ENCODE peak calls at places on chromosomes 3 and 15, in five cellular contexts. R is IMR-90, N is GM12878, P is K562, K is A549. Q is an unnamed sample.

GRCh38 chr3:105538483-105538882 is 171.8 kb downstream of the ALCAM start:
- DNase-seq in R (no peak), N (no peak), P (no peak), K (no peak), Q (no peak)

GRCh38 chr15:38127306-38127731 is 125.3 kb upstream of the SPRED1 start:
- DNase-seq in R (peak), N (no peak), P (no peak), K (no peak), Q (no peak)

GRCh38 chr3:31226331-31226730 is 306.4 kb upstream of the STT3B start:
- DNase-seq in R (no peak), N (no peak), P (no peak), K (no peak), Q (no peak)

GRCh38 chr15:66285462-66286280 is 7.7 kb upstream of the DIS3L start:
- DNase-seq in R (no peak), N (no peak), P (no peak), K (no peak), Q (no peak)

GRCh38 chr15:62782100-62782791 is 260.3 kb upstream of the TPM1 start:
- DNase-seq in R (peak), N (no peak), P (peak), K (peak), Q (peak)

GRCh38 chr3:55235416-55235815 is 251.7 kb downstream of the WNT5A start:
- DNase-seq in R (peak), N (no peak), P (no peak), K (no peak), Q (no peak)

GRCh38 chr3:179907784-179908482 is 128.8 kb downstream of the PEX5L start:
- DNase-seq in R (no peak), N (no peak), P (no peak), K (no peak), Q (no peak)

GRCh38 chr15:89335289-89336041 is 841 bp upstream of the POLG start:
- DNase-seq in R (no peak), N (no peak), P (no peak), K (no peak), Q (peak)

GRCh38 chr15:51162865-51163762 is 68.4 kb upstream of the TNFAIP8L3 start:
- DNase-seq in R (peak), N (peak), P (peak), K (peak), Q (peak)

GRCh38 chr15:39202641-39203040 is 378.2 kb upstream of the THBS1 start:
- DNase-seq in R (no peak), N (no peak), P (no peak), K (no peak), Q (no peak)

GRCh38 chr3:52085883-52086282 is 29.5 kb upstream of the DUSP7 start:
- DNase-seq in R (no peak), N (no peak), P (no peak), K (no peak), Q (no peak)

GRCh38 chr3:60645801-60646200 is 605.5 kb downstream of the FHIT start:
- DNase-seq in R (no peak), N (no peak), P (no peak), K (no peak), Q (no peak)

GRCh38 chr15:37888356-37888755 is 46.1 kb upstream of the TMCO5A start:
- DNase-seq in R (peak), N (no peak), P (no peak), K (no peak), Q (no peak)

GRCh38 chr3:14298442-14298841 is 104.0 kb upstream of the SLC6A6 start:
- DNase-seq in R (no peak), N (no peak), P (no peak), K (no peak), Q (no peak)

GRCh38 chr3:13014755-13015285 is 58.4 kb downstream of the IQSEC1 start:
- DNase-seq in R (no peak), N (no peak), P (no peak), K (no peak), Q (no peak)

GRCh38 chr3:13017361-13018038 is 55.7 kb downstream of the IQSEC1 start:
- DNase-seq in R (no peak), N (no peak), P (no peak), K (no peak), Q (no peak)

GRCh38 chr3:13016726-13017255 is 56.4 kb downstream of the IQSEC1 start:
- DNase-seq in R (no peak), N (no peak), P (no peak), K (no peak), Q (no peak)

GRCh38 chr3:13015286-13016082 is 57.7 kb downstream of the IQSEC1 start:
- DNase-seq in R (no peak), N (no peak), P (no peak), K (no peak), Q (no peak)

DNA sequence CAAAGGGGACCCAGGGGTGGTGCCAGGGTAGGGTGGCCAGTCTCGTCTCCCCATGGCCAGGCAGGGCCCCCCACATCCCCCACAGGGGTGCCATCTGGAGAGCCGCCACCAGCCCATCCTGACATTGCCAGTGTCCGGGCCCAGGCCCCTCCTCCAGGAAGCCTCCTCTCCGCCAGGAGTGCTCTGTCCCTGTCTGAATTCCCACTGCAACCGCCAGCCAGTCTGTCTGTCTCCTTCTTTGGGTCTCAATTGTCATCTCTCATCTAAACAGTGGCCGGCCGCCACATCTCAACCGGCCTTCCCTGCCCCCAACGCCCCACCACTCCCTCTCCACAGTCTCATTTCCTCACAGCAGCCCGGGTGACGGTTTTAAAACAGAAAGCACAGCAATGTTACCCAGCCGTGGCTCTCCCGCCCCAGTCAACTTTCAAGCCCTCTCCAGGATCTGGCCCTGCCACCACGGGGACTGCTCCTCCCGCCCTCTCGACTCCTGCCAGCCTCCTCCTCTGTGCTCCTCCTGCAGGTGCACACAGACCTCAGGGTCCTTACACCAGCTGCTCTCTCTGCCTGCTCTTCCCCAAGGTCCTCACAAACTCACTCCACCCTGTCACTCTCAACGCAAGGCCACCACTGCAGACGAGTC is 57.0 kb downstream of the IQSEC1 start:
- DNase-seq in R (no peak), N (peak), P (no peak), K (no peak), Q (no peak)
- H3K4me3 ChIP-seq in R (no peak), N (peak), P (no peak), K (no peak), Q (no peak)

GRCh38 chr15:30001592-30001991 is 81.2 kb upstream of the GOLGA8J start:
- DNase-seq in R (no peak), N (no peak), P (no peak), K (no peak), Q (no peak)
- TF ChIP-seq RCOR1 in R (no peak), N (no peak), P (no peak), K (no peak), Q (no peak)

DNA sequence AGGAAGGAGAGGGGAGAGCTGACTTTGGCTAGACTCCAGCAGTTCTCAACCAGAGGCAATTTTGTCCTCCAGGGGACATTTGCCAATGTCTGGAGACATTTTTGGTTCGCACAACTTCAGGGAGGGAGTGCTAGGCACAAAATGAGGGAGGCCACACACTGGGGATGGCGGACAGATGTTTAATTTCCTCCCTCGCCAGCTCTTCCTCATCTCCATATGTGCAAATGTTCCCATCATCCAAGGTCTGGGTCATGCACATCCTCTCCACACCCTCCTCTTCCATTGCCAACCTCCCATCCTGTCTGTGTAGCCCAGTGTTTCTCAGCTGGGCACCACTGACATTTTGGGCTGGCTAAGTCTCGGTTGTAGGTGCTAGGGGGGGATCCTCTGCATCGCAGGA is 50.7 kb upstream of the SLC7A14 start:
- DNase-seq in R (no peak), N (no peak), P (no peak), K (no peak), Q (no peak)
- TF ChIP-seq RFX5 in R (no peak), N (no peak), P (no peak), K (no peak), Q (no peak)

GRCh38 chr15:42358141-42358540 is 1.2 kb upstream of the CAPN3 start:
- DNase-seq in R (no peak), N (no peak), P (no peak), K (no peak), Q (no peak)

GRCh38 chr15:42360535-42361112 is 1.3 kb downstream of the CAPN3 start:
- DNase-seq in R (no peak), N (no peak), P (no peak), K (no peak), Q (no peak)

GRCh38 chr15:42363487-42363886 is 4.2 kb downstream of the CAPN3 start:
- DNase-seq in R (no peak), N (no peak), P (no peak), K (no peak), Q (no peak)

GRCh38 chr15:42359249-42359648 is at the start of gene CAPN3:
- DNase-seq in R (no peak), N (no peak), P (no peak), K (no peak), Q (no peak)

DNA sequence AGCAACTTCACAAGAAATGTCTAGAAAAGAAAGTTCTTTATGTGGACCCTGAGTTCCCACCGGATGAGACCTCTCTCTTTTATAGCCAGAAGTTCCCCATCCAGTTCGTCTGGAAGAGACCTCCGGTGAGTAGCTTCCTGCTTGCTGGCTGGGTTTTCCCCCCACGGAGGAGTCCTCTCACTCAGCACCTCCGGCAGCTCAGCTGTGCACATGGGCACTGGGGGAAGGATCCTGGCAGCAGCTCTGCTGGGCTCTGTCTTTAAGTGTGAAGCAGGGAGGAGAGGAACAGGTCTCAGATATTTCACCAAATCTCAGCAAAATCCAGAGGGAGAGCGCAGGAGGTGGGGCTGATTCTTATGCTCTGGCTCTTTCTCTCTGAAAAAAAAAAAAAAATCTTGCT is 689 bp downstream of the CAPN3 start:
- DNase-seq in R (no peak), N (no peak), P (no peak), K (no peak), Q (no peak)
- H3K4me3 ChIP-seq in R (no peak), N (no peak), P (no peak), K (no peak), Q (no peak)

GRCh38 chr15:101320501-101321052 is 25.5 kb upstream of the SNRPA1 start:
- DNase-seq in R (peak), N (no peak), P (no peak), K (no peak), Q (no peak)
- TF ChIP-seq RCOR1 in R (no peak), N (no peak), P (no peak), K (no peak), Q (no peak)

GRCh38 chr3:44886561-44886960 is 12.2 kb downstream of the TGM4 start:
- DNase-seq in R (no peak), N (no peak), P (no peak), K (peak), Q (no peak)

GRCh38 chr3:44887101-44887500 is 12.7 kb downstream of the TGM4 start:
- DNase-seq in R (no peak), N (no peak), P (no peak), K (no peak), Q (no peak)

GRCh38 chr3:44885618-44886017 is 11.2 kb downstream of the TGM4 start:
- DNase-seq in R (peak), N (no peak), P (no peak), K (peak), Q (peak)

GRCh38 chr3:44883213-44883955 is 9.0 kb downstream of the TGM4 start:
- DNase-seq in R (no peak), N (no peak), P (no peak), K (no peak), Q (no peak)

DNA sequence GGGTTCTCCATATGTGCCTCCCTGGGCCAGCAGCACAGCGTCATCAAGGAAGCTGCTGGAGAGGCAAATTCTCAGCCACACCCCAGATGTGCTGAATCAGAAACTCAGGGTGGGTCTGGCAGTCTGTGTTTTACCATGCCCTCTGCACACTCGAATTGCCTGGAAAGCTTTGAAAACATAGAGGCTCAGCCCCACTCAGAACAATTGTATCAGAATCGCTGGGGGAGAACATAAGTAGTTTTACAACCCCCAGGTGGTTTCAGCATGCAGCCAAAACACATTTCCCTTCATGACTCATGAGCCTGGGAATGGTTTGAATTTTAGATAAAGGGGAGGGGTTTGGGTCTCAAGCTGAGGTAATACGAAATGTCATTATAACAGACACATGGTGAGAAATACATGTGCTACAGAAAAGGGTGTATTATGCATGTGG is 9.6 kb downstream of the TGM4 start:
- DNase-seq in R (peak), N (no peak), P (no peak), K (peak), Q (peak)
- TF ChIP-seq RFX5 in R (no peak), N (no peak), P (no peak), K (no peak), Q (no peak)

DNA sequence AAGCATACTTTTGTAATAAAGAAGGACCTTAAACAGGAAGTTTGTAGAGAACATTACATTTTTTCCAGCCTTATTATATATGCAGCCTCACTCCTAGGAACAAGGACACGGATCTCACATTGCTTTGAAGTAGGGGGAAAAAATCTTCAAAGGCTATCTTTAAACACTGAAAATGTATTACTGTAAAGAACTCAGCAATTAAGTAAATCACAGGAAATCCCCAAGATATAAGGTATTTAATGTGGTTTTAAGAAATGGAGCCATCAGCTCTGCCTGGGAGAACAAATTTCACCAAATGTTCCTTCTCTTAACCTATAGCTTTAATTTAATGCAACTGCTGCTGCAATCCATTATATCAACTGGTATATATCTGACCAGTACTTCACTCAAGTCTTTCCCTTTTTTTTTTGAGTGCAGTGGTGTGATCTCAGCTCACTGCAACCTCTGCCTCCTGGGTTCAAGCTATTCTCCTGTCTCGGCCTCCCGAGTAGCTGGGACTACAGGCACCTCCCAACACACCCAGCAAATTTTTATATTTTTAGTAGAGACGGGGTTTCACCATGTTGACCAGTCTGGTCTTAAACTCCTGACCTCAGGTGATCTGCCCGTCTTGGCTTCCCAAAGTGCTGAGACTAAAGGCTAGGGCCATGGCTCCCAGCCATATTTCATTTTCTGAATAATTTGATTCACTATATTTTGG is 2.8 kb downstream of the BTLA start:
- DNase-seq in R (no peak), N (no peak), P (no peak), K (no peak), Q (no peak)
- H3K4me3 ChIP-seq in R (no peak), N (peak), P (no peak), K (no peak), Q (no peak)

GRCh38 chr3:126528800-126529541 is 5.0 kb downstream of the CHST13 start:
- DNase-seq in R (no peak), N (no peak), P (no peak), K (peak), Q (peak)

GRCh38 chr3:126529585-126530170 is 5.7 kb downstream of the CHST13 start:
- DNase-seq in R (no peak), N (no peak), P (no peak), K (no peak), Q (no peak)

GRCh38 chr3:126527455-126528211 is 3.7 kb downstream of the CHST13 start:
- DNase-seq in R (no peak), N (no peak), P (no peak), K (no peak), Q (no peak)

GRCh38 chr3:126527006-126527405 is 3.1 kb downstream of the CHST13 start:
- DNase-seq in R (no peak), N (no peak), P (no peak), K (no peak), Q (no peak)

GRCh38 chr3:126528419-126528799 is 4.5 kb downstream of the CHST13 start:
- DNase-seq in R (no peak), N (no peak), P (no peak), K (no peak), Q (no peak)
- TF ChIP-seq RCOR1 in R (no peak), N (no peak), P (no peak), K (no peak), Q (no peak)

DNA sequence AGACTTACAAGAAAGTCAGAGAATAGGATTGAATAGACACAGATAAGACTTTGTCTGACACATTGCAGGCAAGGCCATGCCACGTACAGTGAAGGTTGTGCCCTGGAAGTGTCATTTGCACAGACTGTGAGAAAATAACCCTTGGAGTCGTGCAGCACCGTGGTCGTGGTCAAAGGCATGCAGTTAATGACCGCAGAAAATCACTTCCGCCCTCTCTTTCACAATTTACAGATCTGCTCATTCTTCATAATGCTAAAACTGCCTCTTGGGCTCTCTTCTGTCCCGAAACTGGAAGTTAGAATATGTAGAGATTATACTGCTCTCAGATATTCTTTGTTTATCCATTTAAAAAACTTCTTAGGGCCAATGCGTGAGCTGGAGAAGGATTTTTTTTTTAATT is 73.2 kb upstream of the CTXND1 start:
- DNase-seq in R (no peak), N (no peak), P (no peak), K (no peak), Q (no peak)
- TF ChIP-seq RFX5 in R (no peak), N (no peak), P (no peak), K (no peak), Q (no peak)